ENCODE peak calls at places on chromosomes 5 and 9, in four cellular contexts. D is amniotic stem cell, U is lower leg skin, M is endothelial cell. Q is an unnamed sample.

GRCh38 chr5:150180241-150181027 is 9.4 kb upstream of the SLC6A7 start:
- DNase-seq in M (no peak), D (no peak), U (peak), Q (no peak)

GRCh38 chr5:78569441-78569840 is 79.1 kb downstream of the LHFPL2 start:
- DNase-seq in D (no peak), U (no peak), M (no peak), Q (no peak)

GRCh38 chr9:136787690-136788400 is 3.3 kb upstream of the TMEM141 start:
- DNase-seq in M (peak), U (peak), D (no peak), Q (peak)

GRCh38 chr9:110714314-110714713 is 45.7 kb downstream of the MUSK start:
- DNase-seq in D (no peak), M (no peak), U (no peak), Q (no peak)

GRCh38 chr5:158317507-158317906 is 458.6 kb upstream of the CLINT1 start:
- DNase-seq in D (no peak), M (no peak), U (no peak), Q (no peak)

GRCh38 chr9:111897831-111898144 is 1.2 kb downstream of the UGCG start:
- DNase-seq in U (no peak), M (no peak), D (no peak), Q (no peak)

GRCh38 chr5:74432240-74432639 is 208.3 kb downstream of the ENC1 start:
- DNase-seq in D (no peak), M (no peak), U (no peak), Q (no peak)

GRCh38 chr5:104344809-104345512 is 782.4 kb upstream of the NUDT12 start:
- DNase-seq in D (peak), M (no peak), U (no peak), Q (no peak)

GRCh38 chr9:119961774-119962408 is 592.7 kb upstream of the BRINP1 start:
- DNase-seq in M (peak), D (no peak), U (no peak), Q (peak)

GRCh38 chr5:90474235-90475107 is at the start of the genes MBLAC2 and POLR3G:
- DNase-seq in D (peak), M (peak), U (peak), Q (peak)

GRCh38 chr9:108412755-108413154 is 443.0 kb downstream of the ACTL7B start:
- DNase-seq in U (no peak), M (peak), D (no peak), Q (peak)

GRCh38 chr9:99720455-99721050 is 101.1 kb upstream of the NR4A3 start:
- DNase-seq in D (no peak), M (no peak), U (no peak), Q (no peak)

GRCh38 chr5:14144586-14145355 is 1.6 kb downstream of the TRIO start:
- DNase-seq in M (peak), U (peak), D (no peak), Q (no peak)

GRCh38 chr9:90942555-90942954 is 140.9 kb downstream of the SYK start:
- DNase-seq in M (no peak), U (peak), D (no peak), Q (no peak)

GRCh38 chr9:114757984-114758383 is 47.9 kb downstream of the TNFSF15 start:
- DNase-seq in U (no peak), D (no peak), M (no peak), Q (no peak)

GRCh38 chr9:14153310-14153720 is 160.6 kb downstream of the NFIB start:
- DNase-seq in U (no peak), D (no peak), M (no peak), Q (no peak)

GRCh38 chr5:160169326-160169725 is 50.1 kb upstream of the PWWP2A start:
- DNase-seq in D (peak), M (no peak), U (no peak), Q (peak)

GRCh38 chr5:10682429-10682746 is 78.6 kb downstream of the DAP start:
- DNase-seq in M (no peak), D (no peak), U (no peak), Q (no peak)

GRCh38 chr5:9468070-9468388 is 77.8 kb downstream of the SEMA5A start:
- DNase-seq in U (peak), D (peak), M (no peak), Q (peak)

GRCh38 chr5:141654298-141654697 is 3.1 kb upstream of the FCHSD1 start:
- DNase-seq in D (peak), U (no peak), M (no peak), Q (peak)

GRCh38 chr5:172775326-172776234 is 4.6 kb upstream of the DUSP1 start:
- DNase-seq in D (no peak), M (no peak), U (peak), Q (no peak)

GRCh38 chr5:133256276-133256675 is 204.5 kb downstream of the HSPA4 start:
- DNase-seq in D (no peak), U (no peak), M (no peak), Q (no peak)

GRCh38 chr9:130689937-130690700 is 3.5 kb upstream of the EXOSC2 start:
- DNase-seq in M (no peak), U (no peak), D (no peak), Q (peak)

GRCh38 chr5:145944328-145944727 is 8.0 kb downstream of the SH3RF2 start:
- DNase-seq in D (no peak), U (no peak), M (no peak), Q (no peak)

GRCh38 chr9:95003694-95004451 is 277.4 kb downstream of the AOPEP start:
- DNase-seq in M (peak), D (peak), U (peak), Q (peak)

GRCh38 chr9:134943836-134944235 is 26.1 kb upstream of the FCN1 start:
- DNase-seq in M (no peak), D (no peak), U (no peak), Q (no peak)

GRCh38 chr9:97398999-97399758 is 12.7 kb upstream of the TDRD7 start:
- DNase-seq in M (peak), D (no peak), U (peak), Q (peak)

GRCh38 chr5:109191153-109191558 is 218.6 kb downstream of the PJA2 start:
- DNase-seq in U (no peak), D (no peak), M (no peak), Q (no peak)

GRCh38 chr5:14414615-14415515 is 166.7 kb upstream of the OTULINL start:
- DNase-seq in U (no peak), M (no peak), D (no peak), Q (no peak)

GRCh38 chr5:143652104-143652700 is 159.8 kb upstream of the HMHB1 start:
- DNase-seq in U (no peak), D (no peak), M (no peak), Q (no peak)

GRCh38 chr5:169964247-169964646 is 16.0 kb downstream of the INSYN2B start:
- DNase-seq in M (no peak), D (no peak), U (no peak), Q (no peak)

GRCh38 chr5:181035991-181036815 is 3.9 kb upstream of the BTNL9 start:
- DNase-seq in U (peak), M (no peak), D (no peak), Q (no peak)

GRCh38 chr5:378976-379742 is 57.6 kb downstream of the AHRR start:
- DNase-seq in U (peak), D (no peak), M (no peak), Q (no peak)

GRCh38 chr5:141902416-141902815 is 21.3 kb upstream of the DELE1 start:
- DNase-seq in U (peak), M (no peak), D (no peak), Q (no peak)

GRCh38 chr5:94748212-94748611 is 129.7 kb downstream of the SLF1 start:
- DNase-seq in M (no peak), U (no peak), D (no peak), Q (no peak)

GRCh38 chr9:134707031-134707680 is 65.6 kb downstream of the COL5A1 start:
- DNase-seq in M (no peak), U (no peak), D (peak), Q (no peak)